ENCODE peak calls at places on chromosomes 11 and 22, in eight cellular contexts. H, B, M, F, A, Z, L and J are unnamed samples.

GRCh38 chr11:118662401-118663271 is 16.8 kb downstream of the TREH start:
- DNase-seq in H (no peak), B (no peak), M (no peak), F (no peak), A (no peak), Z (no peak), L (no peak), J (no peak)

GRCh38 chr22:38069372-38070249 is 12.4 kb downstream of the PICK1 start:
- DNase-seq in H (peak), B (peak), M (no peak), F (peak), A (no peak), Z (peak), L (peak), J (peak)

GRCh38 chr22:33402325-33402724 is 344.1 kb upstream of the SYN3 start:
- DNase-seq in H (no peak), B (no peak), M (no peak), F (no peak), A (no peak), Z (no peak), L (no peak), J (no peak)

GRCh38 chr11:120129570-120129969 is 8.3 kb downstream of the TRIM29 start:
- DNase-seq in H (peak), B (peak), M (peak), F (no peak), A (no peak), Z (no peak), L (no peak), J (no peak)

GRCh38 chr11:63764712-63765631 is 3.6 kb downstream of the ZFTA start:
- DNase-seq in H (no peak), B (no peak), M (no peak), F (no peak), A (no peak), Z (peak), L (peak), J (no peak)

GRCh38 chr11:85595285-85595884 is 31.8 kb downstream of the DLG2 start:
- DNase-seq in H (no peak), B (no peak), M (no peak), F (no peak), A (peak), Z (peak), L (no peak), J (no peak)

GRCh38 chr11:110857885-110858555 is 145.8 kb upstream of the ARHGAP20 start:
- DNase-seq in H (no peak), B (no peak), M (no peak), F (no peak), A (no peak), Z (no peak), L (peak), J (no peak)

GRCh38 chr11:279966-280761 is 2.0 kb downstream of the NLRP6 start:
- DNase-seq in H (peak), B (no peak), M (peak), F (no peak), A (no peak), Z (peak), L (peak), J (no peak)

GRCh38 chr11:65297026-65297667 is 17.5 kb upstream of the CDC42EP2 start:
- DNase-seq in H (peak), B (no peak), M (no peak), F (no peak), A (no peak), Z (no peak), L (no peak), J (no peak)

GRCh38 chr11:77561257-77561656 is 28.5 kb upstream of the AQP11 start:
- DNase-seq in H (no peak), B (no peak), M (no peak), F (no peak), A (no peak), Z (no peak), L (no peak), J (no peak)

GRCh38 chr11:129323896-129324522 is 51.6 kb upstream of the BARX2 start:
- DNase-seq in H (no peak), B (no peak), M (no peak), F (peak), A (no peak), Z (peak), L (peak), J (no peak)

GRCh38 chr11:2180347-2180746 is 8.7 kb upstream of the TH start:
- DNase-seq in H (no peak), B (no peak), M (no peak), F (no peak), A (no peak), Z (no peak), L (no peak), J (no peak)
- H3K27ac ChIP-seq in H (no peak), B (no peak), M (no peak), F (no peak), A (no peak), Z (no peak), L (no peak), J (no peak)

DNA sequence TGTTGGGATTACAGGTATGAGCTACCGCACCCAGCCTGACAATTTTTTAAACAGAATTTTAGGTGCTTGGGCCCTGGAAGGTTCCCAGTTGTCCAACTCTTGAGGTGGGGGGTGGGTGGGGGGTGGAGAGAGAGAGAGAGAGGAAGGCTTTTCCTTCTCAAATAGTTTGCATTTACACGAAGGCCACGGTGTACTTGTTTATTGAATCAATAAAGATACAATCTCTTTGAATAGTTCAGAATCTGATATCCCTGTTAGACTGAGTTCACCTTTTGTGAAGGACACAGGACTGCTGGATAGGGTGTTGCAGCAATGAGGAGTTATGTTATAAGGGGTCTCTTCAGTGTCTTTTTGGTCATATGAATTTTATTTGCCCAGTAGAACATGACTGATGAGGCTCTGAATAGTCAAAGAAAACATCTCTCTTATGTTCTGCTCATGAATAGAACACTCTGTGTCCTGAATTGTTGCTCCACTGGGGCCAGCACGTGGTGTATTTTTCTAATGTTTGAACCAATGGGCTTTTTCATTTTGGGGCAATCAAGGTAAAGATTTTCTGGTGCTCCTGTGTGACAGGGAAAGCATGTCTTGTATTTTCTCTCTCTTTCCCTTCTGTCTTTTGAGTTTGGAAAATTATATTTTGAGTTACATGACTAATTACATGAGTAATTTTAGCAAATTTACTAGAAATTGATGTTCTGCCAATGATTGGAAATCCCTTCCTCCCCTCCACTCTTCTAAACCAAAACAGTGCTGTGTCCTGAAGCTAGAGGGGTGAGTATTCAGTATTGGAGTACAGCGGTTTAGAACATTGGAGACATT is 61.7 kb downstream of the PTPRJ start:
- DNase-seq in H (no peak), B (no peak), M (no peak), F (no peak), A (no peak), Z (no peak), L (no peak), J (peak)
- H3K27ac ChIP-seq in H (no peak), B (no peak), M (no peak), F (peak), A (no peak), Z (no peak), L (no peak), J (peak)

DNA sequence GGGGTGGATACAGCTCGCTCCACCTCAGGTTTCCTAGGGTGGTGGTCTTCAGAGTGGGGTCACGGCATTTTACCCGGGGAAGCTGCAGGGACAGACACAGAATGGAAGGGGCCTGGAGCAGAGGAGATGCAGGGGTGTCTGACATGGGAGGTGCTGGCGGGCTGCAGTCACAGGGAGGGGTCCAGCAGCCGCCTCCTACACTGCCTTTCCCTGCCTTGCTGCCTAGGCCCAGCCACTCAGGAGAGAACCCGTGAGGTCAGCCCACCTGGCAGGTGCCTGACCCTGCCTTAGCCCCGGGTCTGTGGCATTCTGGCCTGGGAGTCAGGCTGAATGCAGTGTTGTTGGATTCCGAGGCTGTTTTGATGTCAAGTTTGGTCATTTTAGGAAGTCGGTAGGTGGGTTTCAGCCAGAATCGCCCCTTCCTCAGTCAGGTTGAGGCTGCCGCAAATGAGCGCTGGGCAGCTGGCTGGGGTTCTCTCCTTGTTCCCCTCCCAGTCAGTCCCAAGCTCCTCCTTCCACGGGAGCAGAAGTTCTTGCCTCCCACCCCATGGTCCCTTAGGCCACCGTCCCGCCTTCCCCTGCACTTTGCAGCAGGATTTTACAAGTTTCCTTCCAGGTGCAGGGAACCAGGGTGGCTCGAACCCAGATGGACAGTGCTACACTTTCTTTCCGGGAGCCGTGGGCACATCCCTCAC is 294.5 kb downstream of the TBC1D22A start:
- DNase-seq in H (no peak), B (no peak), M (peak), F (no peak), A (no peak), Z (no peak), L (no peak), J (no peak)
- H3K27ac ChIP-seq in H (no peak), B (no peak), M (no peak), F (no peak), A (no peak), Z (no peak), L (no peak), J (no peak)

DNA sequence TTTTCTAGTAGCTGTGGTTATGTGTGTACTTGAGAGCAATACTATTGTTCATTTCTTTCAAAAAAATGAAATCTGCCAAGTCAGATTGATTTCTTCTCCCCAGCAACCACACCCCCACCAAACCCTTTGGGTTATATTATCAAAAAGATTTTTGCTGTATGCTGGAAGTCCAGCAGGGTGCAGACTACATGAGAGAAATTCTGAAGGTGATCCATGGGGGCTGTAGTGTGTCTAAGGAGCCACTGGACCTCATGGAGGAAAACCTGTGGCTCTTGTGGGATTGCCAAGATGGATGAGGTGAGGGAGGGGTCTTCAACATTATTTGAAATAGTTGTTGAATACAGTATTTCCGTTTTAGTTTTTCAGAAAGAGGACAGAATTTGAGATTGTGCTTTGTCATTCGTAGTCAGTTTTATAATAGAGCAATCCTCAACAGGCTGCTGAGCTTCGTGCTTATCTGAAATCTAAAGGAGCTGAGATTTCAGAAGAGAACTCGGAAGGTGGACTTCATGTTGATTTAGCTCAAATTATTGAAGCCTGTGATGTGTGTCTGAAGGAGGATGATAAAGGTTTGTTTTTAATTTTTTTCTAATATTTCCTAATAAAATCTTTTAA is 3.1 kb downstream of the EIF3M start:
- DNase-seq in H (no peak), B (no peak), M (no peak), F (no peak), A (no peak), Z (peak), L (no peak), J (no peak)
- H3K27ac ChIP-seq in H (no peak), B (no peak), M (no peak), F (no peak), A (no peak), Z (no peak), L (no peak), J (no peak)

DNA sequence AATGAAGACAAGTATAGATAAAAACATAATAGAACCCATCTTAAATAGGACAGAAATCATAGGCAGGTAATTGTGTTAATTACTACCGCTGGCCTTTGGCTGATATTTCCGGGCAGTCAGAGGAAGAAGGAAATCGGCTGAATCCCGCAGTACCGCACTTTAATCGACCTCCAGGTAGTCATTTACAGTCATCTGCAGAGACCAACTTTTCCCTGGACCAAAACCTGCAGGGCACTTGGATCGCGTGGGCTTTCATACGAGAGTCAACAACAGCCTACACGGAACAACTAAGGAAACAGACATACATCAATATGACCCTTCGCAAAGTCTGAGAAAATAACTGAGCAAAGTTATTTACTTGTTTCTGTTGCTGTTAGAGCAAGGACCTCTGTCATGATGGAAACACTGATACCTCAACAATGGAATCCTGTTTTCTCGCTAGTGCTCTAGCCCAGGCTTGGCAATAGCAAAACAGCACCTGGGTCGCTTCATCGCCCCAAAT is 675 bp downstream of the KBTBD3 start:
- DNase-seq in H (no peak), B (no peak), M (no peak), F (peak), A (no peak), Z (no peak), L (peak), J (no peak)
- H3K27ac ChIP-seq in H (peak), B (peak), M (peak), F (peak), A (peak), Z (peak), L (peak), J (peak)